ENCODE peak calls at places on chromosomes 5 and 9, in seven cellular contexts. L, J, A, N, O, E and D are unnamed samples.

GRCh38 chr9:20808002-20808401 is 123.9 kb downstream of the FOCAD start:
- DNase-seq in J (no peak), L (no peak), O (no peak), N (no peak), E (no peak), A (no peak), D (no peak)

GRCh38 chr5:74401566-74402320 is 238.8 kb downstream of the ENC1 start:
- DNase-seq in A (no peak), L (no peak), O (no peak), J (no peak), N (no peak), E (no peak), D (peak)

GRCh38 chr5:58294598-58295298 is 165.1 kb downstream of the PLK2 start:
- DNase-seq in J (no peak), O (peak), E (no peak), A (no peak), L (no peak), N (no peak), D (peak)

GRCh38 chr9:133105461-133105770 is 15.6 kb downstream of the RALGDS start:
- DNase-seq in E (no peak), A (no peak), J (no peak), O (no peak), L (no peak), N (no peak), D (no peak)

GRCh38 chr5:43041669-43042175 is 1.6 kb upstream of the ANXA2R start:
- DNase-seq in J (no peak), L (peak), O (peak), E (no peak), A (peak), N (peak), D (peak)

GRCh38 chr9:131813116-131813515 is 73.2 kb upstream of the RAPGEF1 start:
- DNase-seq in J (no peak), N (no peak), A (no peak), O (no peak), E (no peak), L (no peak), D (no peak)

GRCh38 chr5:74009502-74009901 is 383.5 kb downstream of the ARHGEF28 start:
- DNase-seq in E (no peak), O (no peak), L (no peak), J (no peak), A (no peak), N (no peak), D (no peak)

GRCh38 chr9:13139641-13140171 is 139.8 kb downstream of the MPDZ start:
- DNase-seq in L (no peak), N (no peak), A (no peak), E (no peak), O (peak), J (no peak), D (peak)

GRCh38 chr9:6090272-6090671 is 74.8 kb upstream of the RANBP6 start:
- DNase-seq in A (peak), J (no peak), E (no peak), N (no peak), L (no peak), O (no peak), D (peak)

GRCh38 chr5:40233268-40233667 is 446.4 kb upstream of the PTGER4 start:
- DNase-seq in E (no peak), O (peak), N (no peak), A (no peak), J (no peak), L (no peak), D (no peak)

GRCh38 chr9:97304586-97304985 is 2.9 kb upstream of the CCDC180 start:
- DNase-seq in N (no peak), A (no peak), L (no peak), J (no peak), O (no peak), E (no peak), D (no peak)

GRCh38 chr5:30539004-30539634 is 654.4 kb upstream of the CDH6 start:
- DNase-seq in O (no peak), J (peak), A (no peak), N (no peak), L (no peak), E (no peak), D (peak)

GRCh38 chr9:6785682-6786081 is 27.9 kb downstream of the KDM4C start:
- DNase-seq in A (no peak), E (no peak), O (no peak), L (no peak), J (no peak), N (no peak), D (no peak)

GRCh38 chr9:130901498-130902203 is 5.0 kb upstream of the QRFP start:
- DNase-seq in J (no peak), L (no peak), A (no peak), N (no peak), E (no peak), O (no peak), D (peak)

GRCh38 chr9:133048595-133048994 is 13.2 kb upstream of the CEL start:
- DNase-seq in N (peak), L (peak), A (no peak), O (peak), E (peak), J (no peak), D (peak)

GRCh38 chr9:121599186-121599871 is 52.1 kb upstream of the DAB2IP start:
- DNase-seq in O (no peak), J (peak), L (peak), E (peak), N (no peak), A (peak), D (peak)

GRCh38 chr9:34380511-34381315 is 4.0 kb upstream of the MYORG start:
- DNase-seq in L (peak), A (peak), J (peak), O (peak), N (peak), E (peak), D (peak)

GRCh38 chr5:7869474-7870136 is 657 bp downstream of the MTRR start:
- DNase-seq in E (peak), A (peak), L (no peak), O (no peak), N (peak), J (peak), D (peak)

GRCh38 chr5:148806520-148806931 is 19.9 kb upstream of the ADRB2 start:
- DNase-seq in N (no peak), E (no peak), L (no peak), J (no peak), A (no peak), O (no peak), D (no peak)

GRCh38 chr9:7935666-7936065 is 136.1 kb upstream of the DMAC1 start:
- DNase-seq in E (no peak), N (no peak), L (no peak), J (no peak), A (no peak), O (no peak), D (no peak)

GRCh38 chr9:136686794-136687711 is at the start of gene AGPAT2:
- DNase-seq in A (peak), J (peak), E (peak), O (peak), N (peak), L (peak), D (peak)

GRCh38 chr9:134981001-134981400 is 63.3 kb upstream of the FCN1 start:
- DNase-seq in J (no peak), L (no peak), O (no peak), A (no peak), E (no peak), N (no peak), D (no peak)

DNA sequence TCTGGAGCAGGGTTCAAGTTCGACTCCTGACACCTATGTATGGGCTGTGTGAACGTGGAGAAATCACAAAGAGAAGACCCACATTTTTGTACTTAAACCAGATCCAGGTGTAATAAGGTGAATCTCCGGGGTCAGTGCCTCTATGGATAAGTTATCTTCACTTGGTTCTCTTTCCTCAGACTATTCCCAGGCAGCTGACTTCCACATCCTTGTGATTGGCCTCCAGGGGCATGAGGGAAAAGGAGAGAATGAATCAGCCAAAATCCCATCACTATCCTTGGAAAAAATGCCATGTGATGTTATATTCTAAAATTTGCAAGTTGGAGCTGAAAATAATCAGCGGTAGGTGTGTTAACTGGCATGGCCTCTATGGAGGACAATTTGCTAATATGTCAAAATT is 37.2 kb downstream of the ZNF622 start:
- DNase-seq in N (no peak), J (no peak), O (no peak), A (no peak), E (no peak), L (no peak), D (no peak)
- TF ChIP-seq CTCF in N (no peak), J (no peak), O (no peak), A (no peak), E (peak), L (peak), D (no peak)

GRCh38 chr9:112863781-112864180 is 26.9 kb downstream of the SLC46A2 start:
- DNase-seq in A (no peak), J (no peak), O (no peak), N (no peak), L (no peak), E (no peak), D (no peak)
- H3K4me3 ChIP-seq in A (no peak), J (no peak), O (no peak), N (no peak), L (no peak), E (no peak), D (no peak)

GRCh38 chr5:112210430-112211005 is 208.6 kb downstream of the EPB41L4A start:
- DNase-seq in A (peak), J (no peak), E (peak), O (peak), L (peak), N (peak), D (peak)
- TF ChIP-seq CTCF in A (peak), J (peak), E (peak), O (peak), L (peak), N (peak), D (peak)

DNA sequence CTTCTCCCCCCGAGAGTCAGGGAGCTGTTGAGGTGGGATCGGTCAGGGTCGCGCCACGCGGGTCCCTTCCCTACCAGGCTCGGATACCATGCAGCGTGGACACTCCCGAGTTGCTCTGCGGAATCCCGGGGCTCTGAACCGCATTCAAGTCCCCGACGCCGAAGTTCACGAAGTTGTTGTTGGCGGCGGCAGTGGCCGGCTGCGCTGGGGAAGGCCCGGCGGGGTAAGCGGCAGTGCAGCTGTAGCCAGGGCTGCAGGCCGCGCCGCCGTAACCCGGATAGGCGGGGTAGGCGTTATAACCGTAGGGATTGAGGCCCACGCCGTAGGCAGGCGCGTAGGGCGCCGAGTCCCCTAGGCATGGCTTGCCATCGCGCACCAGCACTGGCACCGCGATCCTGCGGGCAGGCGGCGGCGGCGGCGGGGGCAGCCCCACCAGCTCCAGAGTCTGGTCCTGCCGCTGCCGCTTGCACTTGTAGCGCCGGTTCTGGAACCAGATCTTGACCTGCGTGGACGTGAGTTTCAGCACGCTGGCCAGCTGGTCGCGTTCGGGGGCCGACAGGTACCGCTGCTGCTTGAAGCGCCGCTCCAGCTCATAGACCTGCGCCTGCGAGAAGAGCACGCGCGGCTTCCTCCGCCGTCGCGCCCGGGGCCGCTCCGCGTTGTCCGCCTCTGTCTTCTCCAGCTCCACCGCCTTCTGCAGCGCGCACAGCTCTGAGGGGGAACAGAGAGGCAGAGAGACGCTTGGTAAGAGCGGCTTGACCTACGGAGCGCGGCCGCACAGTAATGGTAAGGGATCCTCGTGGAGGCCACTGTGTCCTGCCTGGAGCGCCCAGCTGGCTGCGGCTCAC is 2.3 kb downstream of the NKX2-5 start:
- DNase-seq in O (no peak), E (peak), A (peak), J (peak), N (no peak), L (no peak), D (peak)
- H3K4me3 ChIP-seq in O (no peak), E (peak), A (peak), J (peak), N (no peak), L (no peak), D (no peak)

GRCh38 chr5:78543916-78544315 is 104.7 kb downstream of the LHFPL2 start:
- DNase-seq in N (no peak), J (no peak), E (no peak), O (no peak), A (no peak), L (no peak), D (no peak)

GRCh38 chr5:78540335-78541057 is 108.1 kb downstream of the LHFPL2 start:
- DNase-seq in L (no peak), J (no peak), E (peak), O (no peak), A (no peak), N (no peak), D (no peak)

GRCh38 chr5:78541058-78541624 is 107.4 kb downstream of the LHFPL2 start:
- DNase-seq in A (no peak), O (no peak), L (no peak), N (no peak), J (no peak), E (no peak), D (no peak)

GRCh38 chr5:78543292-78543691 is 105.3 kb downstream of the LHFPL2 start:
- DNase-seq in O (no peak), E (no peak), J (no peak), L (no peak), A (no peak), N (no peak), D (no peak)

GRCh38 chr5:78542321-78542840 is 106.2 kb downstream of the LHFPL2 start:
- DNase-seq in O (no peak), J (no peak), E (peak), A (no peak), L (no peak), N (no peak), D (no peak)
- TF ChIP-seq CTCF in O (no peak), J (no peak), E (no peak), A (no peak), L (no peak), N (no peak), D (no peak)

DNA sequence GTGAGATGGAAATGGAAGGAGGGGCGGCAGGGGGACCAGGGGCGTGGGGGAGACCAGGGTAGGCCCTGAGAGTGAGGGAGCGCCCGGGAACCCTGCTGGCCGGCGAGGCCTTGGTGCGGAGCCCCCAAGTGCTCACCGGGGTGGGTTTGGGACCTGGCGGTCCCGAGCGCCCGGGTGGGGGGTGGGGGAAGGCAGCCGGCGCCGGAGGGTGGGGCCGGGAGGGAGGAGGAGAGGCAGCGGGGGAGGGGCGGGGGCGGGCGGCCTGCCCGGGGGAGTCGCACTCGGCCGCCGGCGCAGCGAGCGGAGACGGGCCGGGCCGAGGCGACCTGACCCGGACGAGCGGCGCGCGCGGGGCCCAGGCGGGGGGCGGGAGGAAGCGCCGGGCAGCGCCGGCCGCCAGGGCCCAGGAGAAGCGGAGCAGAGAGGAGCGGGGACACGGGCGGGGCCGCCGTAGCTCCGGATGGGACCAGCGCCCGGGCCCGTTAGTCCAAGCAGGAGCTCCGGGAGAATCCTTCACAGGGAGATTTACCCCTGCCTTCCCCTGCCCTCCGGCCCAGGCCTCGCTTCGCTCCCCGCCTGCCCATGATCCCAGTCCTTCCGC is at the start of gene NPR2:
- DNase-seq in J (peak), A (peak), E (peak), L (peak), N (no peak), O (peak), D (peak)
- H3K4me3 ChIP-seq in J (peak), A (peak), E (peak), L (peak), N (no peak), O (peak), D (peak)

GRCh38 chr9:127537792-127538191 is 74.3 kb upstream of the STXBP1 start:
- DNase-seq in L (no peak), A (no peak), E (peak), N (no peak), O (no peak), J (no peak), D (peak)
- TF ChIP-seq CTCF in L (peak), A (peak), E (peak), N (peak), O (peak), J (peak), D (peak)

DNA sequence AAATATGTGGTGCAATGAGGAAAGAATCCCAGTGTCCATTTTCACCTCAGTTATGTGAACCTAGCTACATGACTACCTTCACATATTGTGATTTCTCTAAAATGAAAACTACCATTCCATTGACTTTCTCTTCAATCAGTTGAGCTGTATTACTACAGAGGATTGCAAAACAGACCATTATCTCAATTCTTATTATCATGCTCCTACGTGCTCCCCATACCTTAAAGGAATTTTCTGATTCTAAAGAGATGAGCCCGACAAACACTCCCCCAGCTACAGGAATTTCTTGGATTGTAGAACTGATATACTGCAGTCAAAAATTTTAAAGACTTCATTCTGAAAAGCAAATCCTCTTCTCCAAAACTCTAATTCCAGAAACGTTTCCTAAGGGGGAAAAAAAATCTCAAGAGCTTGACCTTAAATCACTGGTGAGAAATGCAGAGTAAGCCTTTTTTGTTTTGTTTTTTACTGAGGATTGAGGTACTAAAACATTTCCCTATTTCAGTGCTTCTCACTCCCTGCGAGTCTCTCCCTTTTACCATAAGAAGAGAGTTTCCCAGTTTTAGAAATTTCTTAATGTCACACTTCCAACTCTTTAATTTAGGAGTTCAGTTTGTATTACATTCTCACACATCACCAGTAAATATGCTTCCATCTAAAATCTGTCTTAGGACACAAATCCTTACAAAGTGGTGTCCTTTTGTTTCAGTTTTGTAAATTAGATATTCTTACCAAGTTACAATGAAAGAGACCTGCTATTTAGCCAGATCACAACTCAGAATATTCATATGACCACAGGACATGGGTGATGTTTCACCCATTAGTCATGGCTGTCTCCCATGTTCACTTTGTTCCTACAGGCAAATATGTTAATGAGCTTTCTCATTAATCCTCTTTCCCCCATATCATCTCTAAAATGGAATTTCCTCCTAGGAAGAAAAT is 203.8 kb downstream of the TSSK1B start:
- DNase-seq in A (no peak), E (no peak), N (no peak), O (no peak), L (no peak), J (no peak), D (peak)
- H3K4me3 ChIP-seq in A (no peak), E (no peak), N (no peak), O (no peak), L (no peak), J (no peak), D (no peak)

DNA sequence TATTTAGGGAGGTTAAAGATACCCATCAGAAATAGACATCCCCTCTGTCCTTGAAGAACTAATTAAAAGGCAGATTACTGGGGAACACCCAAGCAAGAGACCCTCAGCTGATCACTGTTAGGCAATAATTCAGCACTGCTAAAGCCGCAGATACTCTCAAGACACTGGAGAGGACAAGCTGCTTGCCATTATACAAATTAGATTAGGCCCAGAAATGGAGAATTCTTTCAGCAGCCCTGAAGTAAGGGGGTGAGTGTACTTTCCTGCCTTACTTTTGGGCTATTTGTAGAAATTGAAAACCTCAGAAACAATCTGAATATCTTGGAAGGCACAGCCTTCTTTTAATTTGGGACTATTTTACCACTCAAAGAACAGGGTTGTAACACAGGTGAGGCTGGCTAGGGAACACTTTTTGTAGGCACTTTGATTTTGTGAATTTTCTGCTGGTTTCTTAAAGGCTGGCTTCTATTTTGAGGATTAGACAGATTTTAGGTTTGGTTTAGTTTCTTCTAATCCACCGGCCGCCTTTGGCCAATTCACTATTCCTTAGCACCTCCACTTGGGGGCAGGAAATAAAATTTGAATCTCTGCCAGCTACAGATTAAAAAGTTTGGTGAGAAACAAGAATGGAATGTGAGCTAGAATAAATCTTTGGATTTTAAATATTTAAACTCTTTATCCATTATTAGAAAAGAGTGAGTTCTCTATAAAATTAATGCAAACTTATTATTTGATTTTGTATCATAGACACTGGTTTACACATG is 106.0 kb downstream of the SMARCA2 start:
- DNase-seq in E (no peak), L (no peak), O (peak), N (no peak), A (no peak), J (no peak), D (peak)
- TF ChIP-seq CTCF in E (peak), L (no peak), O (no peak), N (peak), A (peak), J (peak), D (peak)